ENCODE peak calls at places on chromosome X, in four cellular contexts. X is colonic mucosa, K is H1, U is mucosa of descending colon. A is an unnamed sample. For H3K4me1, the result is how much of the 10 kb centered on the place peaks cover.

GRCh38 chrX:9327086-9327746 is 137.6 kb upstream of the TBL1X start:
- DNase-seq in U (no peak), K (no peak), X (no peak), A (no peak)

GRCh38 chrX:109732319-109732779 is 708 bp downstream of the ACSL4 start:
- DNase-seq in X (no peak), U (no peak), K (peak), A (no peak)

GRCh38 chrX:55663584-55663983 is 40.4 kb downstream of the FOXR2 start:
- DNase-seq in X (no peak), U (no peak), K (no peak), A (no peak)

GRCh38 chrX:67692246-67692645 is 148.4 kb downstream of the AR start:
- DNase-seq in U (no peak), X (no peak), K (no peak), A (no peak)

GRCh38 chrX:49165901-49166881 is 3.6 kb downstream of the MAGIX start:
- DNase-seq in U (peak), K (peak), X (peak), A (peak)

GRCh38 chrX:635428-636192 is 5.0 kb downstream of the SHOX start:
- DNase-seq in U (no peak), K (peak), X (no peak), A (no peak)

GRCh38 chrX:16796298-16796697 is 10.0 kb downstream of the TXLNG start:
- DNase-seq in U (no peak), K (no peak), X (no peak), A (no peak)

GRCh38 chrX:39336709-39337294 is 535.5 kb downstream of the MID1IP1 start:
- DNase-seq in X (no peak), U (no peak), K (no peak), A (no peak)

GRCh38 chrX:72130762-72131231 is 918 bp downstream of the RTL5 start:
- DNase-seq in K (no peak), X (no peak), U (no peak), A (no peak)

GRCh38 chrX:30196322-30196721 is 19.0 kb upstream of the MAGEB2 start:
- DNase-seq in K (no peak), U (no peak), X (no peak), A (no peak)

GRCh38 chrX:134932528-134933217 is 58.1 kb upstream of the SMIM10 start:
- DNase-seq in U (no peak), X (no peak), K (no peak), A (no peak)

GRCh38 chrX:113384628-113385027 is 544.0 kb upstream of the AMOT start:
- DNase-seq in U (no peak), K (no peak), X (no peak), A (no peak)

GRCh38 chrX:129961180-129962083 is 21.0 kb upstream of the BCORL1 start:
- DNase-seq in X (peak), K (peak), U (peak), A (peak)

GRCh38 chrX:100297732-100298131 is 112.3 kb downstream of the PCDH19 start:
- DNase-seq in U (no peak), K (no peak), X (no peak), A (no peak)

GRCh38 chrX:31847773-31848172 is 775.9 kb upstream of the FTHL17 start:
- DNase-seq in K (no peak), X (no peak), U (no peak), A (no peak)

GRCh38 chrX:118862990-118863389 is 39.4 kb downstream of the ZCCHC12 start:
- DNase-seq in X (no peak), K (no peak), U (no peak), A (no peak)

GRCh38 chrX:30373479-30373878 is 64.3 kb upstream of the NR0B1 start:
- DNase-seq in U (no peak), X (no peak), K (no peak), A (no peak)

GRCh38 chrX:56802921-56803848 is 74.1 kb downstream of the NBDY start:
- DNase-seq in X (peak), U (peak), K (peak), A (peak)

GRCh38 chrX:104469771-104470170 is 96.2 kb upstream of the IL1RAPL2 start:
- DNase-seq in U (no peak), K (no peak), X (no peak), A (no peak)

GRCh38 chrX:120559799-120560198 is 963 bp downstream of the CUL4B start:
- DNase-seq in X (no peak), K (no peak), U (no peak), A (no peak)

GRCh38 chrX:12994321-12994720 is 19.4 kb downstream of the TMSB4X start:
- DNase-seq in U (no peak), X (no peak), K (no peak), A (no peak)

GRCh38 chrX:63012574-63012973 is 338.6 kb downstream of the SPIN4 start:
- DNase-seq in K (no peak), U (no peak), X (no peak), A (no peak)

GRCh38 chrX:38985375-38985774 is 184.1 kb downstream of the MID1IP1 start:
- DNase-seq in U (no peak), X (no peak), K (no peak), A (no peak)

GRCh38 chrX:115952417-115953092 is 218.0 kb upstream of the AGTR2 start:
- DNase-seq in U (no peak), K (no peak), X (no peak), A (no peak)

GRCh38 chrX:14948701-14949100 is 75.5 kb downstream of the MOSPD2 start:
- DNase-seq in U (no peak), K (no peak), X (no peak), A (no peak)

GRCh38 chrX:74906427-74906826 is 18.8 kb downstream of the NEXMIF start:
- DNase-seq in U (no peak), K (no peak), X (no peak), A (no peak)

GRCh38 chrX:150365953-150366911 is 3.1 kb downstream of the MAMLD1 start:
- DNase-seq in U (peak), K (peak), X (peak), A (peak)

GRCh38 chrX:113868169-113868568 is 715.7 kb upstream of the HTR2C start:
- DNase-seq in K (no peak), U (no peak), X (no peak), A (no peak)

GRCh38 chrX:46865281-46865680 is 28.4 kb downstream of the RP2 start:
- DNase-seq in X (no peak), K (no peak), U (no peak), A (no peak)

GRCh38 chrX:149860445-149860844 is 20.5 kb upstream of the MAGEA8 start:
- DNase-seq in U (no peak), K (no peak), X (no peak), A (no peak)

GRCh38 chrX:135389717-135390116 is 32.0 kb upstream of the SMIM10L2A start:
- DNase-seq in X (no peak), K (no peak), U (no peak), A (no peak)

GRCh38 chrX:154313147-154313546 is 17.6 kb downstream of the TKTL1 start:
- DNase-seq in X (no peak), K (no peak), U (no peak), A (no peak)

GRCh38 chrX:121064579-121064978 is 17.2 kb downstream of the GLUD2 start:
- DNase-seq in K (no peak), U (no peak), X (no peak), A (no peak)

DNA sequence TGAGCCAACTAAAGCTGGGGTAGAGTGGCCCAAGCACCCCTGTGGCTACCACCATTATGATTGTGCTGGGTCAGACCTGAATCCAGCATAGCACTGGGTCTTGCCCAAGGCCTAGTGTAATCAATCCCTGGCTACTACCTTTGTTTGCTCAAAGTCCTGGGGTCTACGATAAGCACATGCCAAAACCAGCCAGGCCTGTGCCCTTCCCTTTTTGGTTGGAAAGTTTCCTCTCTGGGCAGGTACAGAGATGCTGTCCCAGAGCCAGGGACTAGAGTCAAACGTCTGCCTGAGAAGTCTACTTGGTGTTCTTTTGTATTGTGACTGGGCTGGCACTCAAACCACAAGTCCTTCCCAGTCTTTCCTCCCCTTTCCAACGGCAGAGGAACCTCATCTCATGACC is 371.5 kb upstream of the MAGEC2 start:
- DNase-seq in U (no peak), X (no peak), K (no peak), A (no peak)
- H3K4me1 ChIP-seq in U (under half), X (under half), K (under half), A (under half)

GRCh38 chrX:42075032-42075431 is 151.7 kb upstream of the CASK start:
- DNase-seq in K (no peak), X (no peak), U (no peak), A (no peak)
- TF ChIP-seq CTCF in K (no peak), X (no peak), U (no peak), A (no peak)

GRCh38 chrX:22060952-22061351 is 28.8 kb downstream of the PHEX start:
- DNase-seq in K (no peak), X (no peak), U (no peak), A (no peak)
- H3K4me1 ChIP-seq in K (under half), X (under half), U (under half), A (under half)

DNA sequence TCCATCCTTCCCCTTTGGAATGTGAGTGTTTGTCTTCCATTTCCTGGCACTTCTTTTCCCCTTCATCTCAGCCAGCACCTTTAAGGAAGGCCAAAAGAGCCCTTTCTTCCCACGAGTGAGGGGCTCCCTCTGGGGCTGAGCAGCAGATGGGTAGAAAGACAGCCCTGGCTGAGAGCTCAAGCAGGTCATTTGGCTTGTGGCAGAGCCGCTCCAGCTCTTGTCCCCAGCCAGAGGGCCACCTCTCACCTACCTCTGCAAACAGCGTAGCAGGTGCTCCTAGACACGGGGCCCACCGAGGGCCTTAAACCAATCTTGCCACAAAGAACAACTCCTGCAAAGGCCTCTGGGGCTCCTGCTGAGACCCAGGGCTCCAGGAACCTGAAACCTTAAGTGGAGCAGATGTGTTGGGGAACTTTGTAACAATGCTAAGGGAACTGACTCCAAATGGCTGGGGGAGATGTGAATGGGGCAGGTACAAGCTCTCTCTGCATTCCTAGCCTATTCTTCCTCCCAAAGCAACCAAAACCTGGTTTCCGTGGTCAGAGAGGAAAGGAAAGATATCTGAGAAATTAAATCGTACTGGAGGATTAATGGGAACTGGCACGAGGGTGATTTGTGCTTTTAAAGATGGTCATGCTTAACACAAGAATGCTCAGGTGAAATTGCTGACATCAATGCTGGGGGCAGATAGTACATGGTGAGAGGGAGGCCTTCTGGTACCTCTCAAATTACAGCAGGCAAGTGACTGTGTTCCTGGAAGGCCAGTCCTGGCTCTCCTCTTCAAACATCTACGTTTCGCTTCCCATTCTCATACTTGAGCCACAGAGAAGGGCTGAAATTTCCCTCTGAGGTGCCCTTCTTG is 27.0 kb downstream of the TFDP3 start:
- DNase-seq in X (no peak), K (peak), U (no peak), A (no peak)
- TF ChIP-seq CTCF in X (no peak), K (no peak), U (no peak), A (no peak)

DNA sequence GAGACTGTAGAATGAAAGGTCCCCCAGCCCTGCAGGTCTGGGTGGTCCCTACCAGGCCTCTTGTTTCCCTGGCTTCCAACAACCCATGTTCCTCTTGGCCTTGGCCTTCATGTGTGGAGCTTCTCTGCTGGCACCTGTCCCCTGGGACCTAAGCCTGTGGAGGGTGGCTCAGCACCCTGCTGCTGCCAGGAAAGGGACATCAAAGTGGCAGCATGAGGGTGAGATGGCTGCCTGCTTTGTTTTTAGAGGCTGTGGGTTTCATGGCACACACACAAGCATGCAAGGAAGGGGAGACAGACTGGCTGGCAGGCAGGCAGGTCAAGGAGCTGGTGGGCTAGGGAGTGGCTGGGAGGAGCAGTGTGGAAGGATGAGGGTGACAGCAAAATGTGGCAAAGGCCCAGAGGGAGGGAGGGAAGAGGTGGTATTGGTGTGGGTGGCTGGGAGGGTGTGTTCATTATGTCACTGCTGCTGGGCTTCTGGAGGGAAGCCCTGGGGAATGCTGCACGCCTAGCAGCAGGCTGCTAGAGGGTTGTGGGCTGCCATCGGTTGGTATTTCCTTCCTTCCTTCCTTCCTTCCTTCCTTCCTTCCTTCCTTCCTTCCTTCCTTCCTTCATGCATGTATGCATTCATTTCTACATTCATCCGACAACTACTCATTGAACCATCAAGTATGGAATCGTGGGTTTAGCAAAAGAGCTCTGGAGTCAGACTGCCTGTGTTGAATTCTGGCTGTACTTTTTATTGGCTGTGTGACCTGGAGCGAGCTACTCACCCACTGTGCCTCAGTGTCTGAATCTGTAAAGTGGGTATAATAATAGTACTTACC is 128.7 kb upstream of the PJA1 start:
- DNase-seq in X (no peak), K (no peak), U (no peak), A (no peak)
- H3K4me1 ChIP-seq in X (under half), K (under half), U (under half), A (under half)

DNA sequence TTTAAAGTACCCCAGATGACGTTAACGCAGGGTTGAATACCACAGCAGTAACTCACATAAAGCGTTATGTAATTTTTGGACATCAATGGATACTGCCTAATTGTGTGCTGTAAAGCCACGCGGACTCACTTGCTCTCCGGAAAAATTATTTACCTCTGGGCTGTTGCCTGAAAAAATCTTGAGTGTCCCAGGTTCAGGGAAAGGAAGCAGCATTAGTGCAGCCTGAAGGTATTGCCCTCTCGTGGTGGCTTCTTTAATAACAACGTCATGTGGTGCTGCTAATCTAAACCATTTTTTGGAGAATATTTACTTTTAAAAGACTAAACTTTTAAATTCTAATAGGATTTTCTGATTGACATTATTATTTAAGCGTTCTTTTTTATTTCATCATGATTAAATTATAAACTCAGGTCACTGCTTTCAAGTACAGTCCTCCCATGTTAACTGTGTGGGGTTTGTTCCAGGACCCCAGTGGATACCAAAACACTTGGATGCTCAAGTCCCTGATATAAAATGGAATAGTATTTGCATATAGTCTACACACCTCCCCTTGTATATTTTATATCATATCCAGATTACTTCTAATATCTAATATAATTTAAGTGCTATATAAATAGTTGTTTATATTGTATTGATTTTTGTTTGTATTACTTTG is 384.8 kb downstream of the FAM133A start:
- DNase-seq in K (no peak), X (peak), U (no peak), A (no peak)
- TF ChIP-seq CTCF in K (peak), X (peak), U (no peak), A (no peak)

A was measured in left ventricle myocardium inferior.